ENCODE peak calls at places on chromosomes 13 and 19, in seven cellular contexts. One of them, this sample, is unnamed.
A peak's percentile ranks its signal among the peaks of the same experiment; 100 is the strongest.

GRCh38 chr13:48761256-48761655 is 107.5 kb downstream of the CYSLTR2 start:
- DNase-seq in NB4: no peak
- DNase-seq in kidney tubule cell: no peak
- DNase-seq in activated T-cell treated with anti-CD3 and anti-CD28 coated beads for 24 hours: no peak
- DNase-seq in adrenal gland: no peak
- DNase-seq in effector CD4-positive, alpha-beta T cell: no peak
- DNase-seq in Daoy: no peak
- DNase-seq in this sample: no peak

GRCh38 chr19:41570179-41570578 is 5.8 kb upstream of the CEACAM21 start:
- DNase-seq in NB4: no peak
- DNase-seq in kidney tubule cell: no peak
- DNase-seq in activated T-cell treated with anti-CD3 and anti-CD28 coated beads for 24 hours: no peak
- DNase-seq in adrenal gland: no peak
- DNase-seq in effector CD4-positive, alpha-beta T cell: no peak
- DNase-seq in Daoy: no peak
- DNase-seq in this sample: no peak

GRCh38 chr13:30355405-30355741 is 48.0 kb upstream of the KATNAL1 start:
- DNase-seq in NB4: peak; percentile 54
- DNase-seq in kidney tubule cell: no peak
- DNase-seq in activated T-cell treated with anti-CD3 and anti-CD28 coated beads for 24 hours: no peak
- DNase-seq in adrenal gland: no peak
- DNase-seq in effector CD4-positive, alpha-beta T cell: no peak
- DNase-seq in Daoy: no peak
- DNase-seq in this sample: no peak

GRCh38 chr19:16073481-16073880 is 2.8 kb upstream of the TPM4 start:
- DNase-seq in NB4: no peak
- DNase-seq in kidney tubule cell: no peak
- DNase-seq in activated T-cell treated with anti-CD3 and anti-CD28 coated beads for 24 hours: no peak
- DNase-seq in adrenal gland: no peak
- DNase-seq in effector CD4-positive, alpha-beta T cell: no peak
- DNase-seq in Daoy: no peak
- DNase-seq in this sample: no peak

GRCh38 chr19:46860846-46861690 is at the start of gene ARHGAP35:
- DNase-seq in NB4: peak; percentile 68
- DNase-seq in kidney tubule cell: no peak
- DNase-seq in activated T-cell treated with anti-CD3 and anti-CD28 coated beads for 24 hours: no peak
- DNase-seq in adrenal gland: no peak
- DNase-seq in effector CD4-positive, alpha-beta T cell: peak; percentile 68
- DNase-seq in Daoy: peak; percentile 35
- DNase-seq in this sample: peak; percentile 30

GRCh38 chr13:68748038-68748437 is 1359.6 kb upstream of the ATXN8OS start:
- DNase-seq in NB4: no peak
- DNase-seq in kidney tubule cell: peak; percentile 2
- DNase-seq in activated T-cell treated with anti-CD3 and anti-CD28 coated beads for 24 hours: no peak
- DNase-seq in adrenal gland: no peak
- DNase-seq in effector CD4-positive, alpha-beta T cell: no peak
- DNase-seq in Daoy: peak; percentile 3
- DNase-seq in this sample: no peak

GRCh38 chr19:12867120-12868099 is 13.8 kb downstream of the DNASE2 start:
- DNase-seq in NB4: no peak
- DNase-seq in kidney tubule cell: peak; percentile 61
- DNase-seq in activated T-cell treated with anti-CD3 and anti-CD28 coated beads for 24 hours: peak; percentile 61
- DNase-seq in adrenal gland: peak; percentile 68
- DNase-seq in effector CD4-positive, alpha-beta T cell: peak; percentile 25
- DNase-seq in Daoy: peak; percentile 81
- DNase-seq in this sample: no peak

GRCh38 chr19:31109626-31110025 is 239.6 kb downstream of the TSHZ3 start:
- DNase-seq in NB4: no peak
- DNase-seq in kidney tubule cell: no peak
- DNase-seq in activated T-cell treated with anti-CD3 and anti-CD28 coated beads for 24 hours: no peak
- DNase-seq in adrenal gland: peak; percentile 2
- DNase-seq in effector CD4-positive, alpha-beta T cell: no peak
- DNase-seq in Daoy: no peak
- DNase-seq in this sample: no peak

GRCh38 chr19:35167251-35168119 is 12.9 kb downstream of the FXYD5 start:
- DNase-seq in NB4: peak; percentile 72
- DNase-seq in kidney tubule cell: no peak
- DNase-seq in activated T-cell treated with anti-CD3 and anti-CD28 coated beads for 24 hours: no peak
- DNase-seq in adrenal gland: no peak
- DNase-seq in effector CD4-positive, alpha-beta T cell: no peak
- DNase-seq in Daoy: no peak
- DNase-seq in this sample: no peak

GRCh38 chr19:3397266-3398022 is 31.1 kb downstream of the NFIC start:
- DNase-seq in NB4: peak; percentile 23
- DNase-seq in kidney tubule cell: peak; percentile 47
- DNase-seq in activated T-cell treated with anti-CD3 and anti-CD28 coated beads for 24 hours: no peak
- DNase-seq in adrenal gland: peak; percentile 72
- DNase-seq in effector CD4-positive, alpha-beta T cell: no peak
- DNase-seq in Daoy: no peak
- DNase-seq in this sample: no peak

GRCh38 chr19:31064486-31064885 is 284.8 kb downstream of the TSHZ3 start:
- DNase-seq in NB4: no peak
- DNase-seq in kidney tubule cell: peak; percentile 83
- DNase-seq in activated T-cell treated with anti-CD3 and anti-CD28 coated beads for 24 hours: no peak
- DNase-seq in adrenal gland: no peak
- DNase-seq in effector CD4-positive, alpha-beta T cell: no peak
- DNase-seq in Daoy: no peak
- DNase-seq in this sample: peak; percentile 56

GRCh38 chr13:34116651-34117050 is 298.7 kb downstream of the RFC3 start:
- DNase-seq in NB4: no peak
- DNase-seq in kidney tubule cell: no peak
- DNase-seq in activated T-cell treated with anti-CD3 and anti-CD28 coated beads for 24 hours: no peak
- DNase-seq in adrenal gland: no peak
- DNase-seq in effector CD4-positive, alpha-beta T cell: no peak
- DNase-seq in Daoy: no peak
- DNase-seq in this sample: no peak

GRCh38 chr19:20482721-20483120 is 82.9 kb downstream of the ZNF737 start:
- DNase-seq in NB4: no peak
- DNase-seq in kidney tubule cell: no peak
- DNase-seq in activated T-cell treated with anti-CD3 and anti-CD28 coated beads for 24 hours: no peak
- DNase-seq in adrenal gland: no peak
- DNase-seq in effector CD4-positive, alpha-beta T cell: no peak
- DNase-seq in Daoy: no peak
- DNase-seq in this sample: no peak

GRCh38 chr19:33784432-33784831 is 12.2 kb upstream of the KCTD15 start:
- DNase-seq in NB4: no peak
- DNase-seq in kidney tubule cell: no peak
- DNase-seq in activated T-cell treated with anti-CD3 and anti-CD28 coated beads for 24 hours: no peak
- DNase-seq in adrenal gland: no peak
- DNase-seq in effector CD4-positive, alpha-beta T cell: no peak
- DNase-seq in Daoy: peak; percentile 66
- DNase-seq in this sample: peak; percentile 68

GRCh38 chr13:64333888-64334287 is 2896.2 kb downstream of the PCDH9 start:
- DNase-seq in NB4: no peak
- DNase-seq in kidney tubule cell: peak; percentile 2
- DNase-seq in activated T-cell treated with anti-CD3 and anti-CD28 coated beads for 24 hours: no peak
- DNase-seq in adrenal gland: no peak
- DNase-seq in effector CD4-positive, alpha-beta T cell: no peak
- DNase-seq in Daoy: no peak
- DNase-seq in this sample: no peak

GRCh38 chr13:29159871-29160270 is 339.7 kb downstream of the MTUS2 start:
- DNase-seq in NB4: peak; percentile 10
- DNase-seq in kidney tubule cell: no peak
- DNase-seq in activated T-cell treated with anti-CD3 and anti-CD28 coated beads for 24 hours: no peak
- DNase-seq in adrenal gland: no peak
- DNase-seq in effector CD4-positive, alpha-beta T cell: no peak
- DNase-seq in Daoy: no peak
- DNase-seq in this sample: no peak

GRCh38 chr19:34428549-34429285 is 536 bp downstream of the UBA2 start:
- DNase-seq in NB4: peak; percentile 31
- DNase-seq in kidney tubule cell: peak; percentile 42
- DNase-seq in activated T-cell treated with anti-CD3 and anti-CD28 coated beads for 24 hours: peak; percentile 21
- DNase-seq in adrenal gland: peak; percentile 68
- DNase-seq in effector CD4-positive, alpha-beta T cell: no peak
- DNase-seq in Daoy: peak; percentile 30
- DNase-seq in this sample: peak; percentile 58

GRCh38 chr13:38819053-38819452 is 132.2 kb downstream of the FREM2 start:
- DNase-seq in NB4: no peak
- DNase-seq in kidney tubule cell: peak; percentile 44
- DNase-seq in activated T-cell treated with anti-CD3 and anti-CD28 coated beads for 24 hours: no peak
- DNase-seq in adrenal gland: no peak
- DNase-seq in effector CD4-positive, alpha-beta T cell: no peak
- DNase-seq in Daoy: no peak
- DNase-seq in this sample: no peak

GRCh38 chr13:66689037-66689619 is 541.0 kb downstream of the PCDH9 start:
- DNase-seq in NB4: no peak
- DNase-seq in kidney tubule cell: peak; percentile 6
- DNase-seq in activated T-cell treated with anti-CD3 and anti-CD28 coated beads for 24 hours: no peak
- DNase-seq in adrenal gland: no peak
- DNase-seq in effector CD4-positive, alpha-beta T cell: no peak
- DNase-seq in Daoy: no peak
- DNase-seq in this sample: no peak

GRCh38 chr13:113273856-113274590 is 23.0 kb upstream of the LAMP1 start:
- DNase-seq in NB4: peak; percentile 59
- DNase-seq in kidney tubule cell: peak; percentile 94
- DNase-seq in activated T-cell treated with anti-CD3 and anti-CD28 coated beads for 24 hours: no peak
- DNase-seq in adrenal gland: peak; percentile 45
- DNase-seq in effector CD4-positive, alpha-beta T cell: no peak
- DNase-seq in Daoy: peak; percentile 64
- DNase-seq in this sample: no peak

This sample was measured in MG63.